ENCODE peak calls at places on chromosomes 16 and 17, in four cellular contexts. I is A549; R is RWPE1; U is CD4-positive, alpha-beta T cell. T is an unnamed sample.

GRCh38 chr16:20167323-20167722 is 93.6 kb upstream of the GPR139 start:
- DNase-seq in I (no peak), R (no peak), U (no peak), T (no peak)

GRCh38 chr16:55031481-55031880 is 100.8 kb downstream of the IRX5 start:
- DNase-seq in I (no peak), R (no peak), U (no peak), T (no peak)

GRCh38 chr16:4376126-4376819 is 4.6 kb downstream of the VASN start:
- DNase-seq in U (no peak), I (no peak), R (no peak), T (no peak)

GRCh38 chr17:78014651-78015050 is 56.1 kb downstream of the TNRC6C start:
- DNase-seq in U (no peak), I (no peak), R (no peak), T (no peak)

GRCh38 chr17:65261682-65262636 is 124.8 kb downstream of the RGS9 start:
- DNase-seq in U (no peak), R (no peak), I (no peak), T (no peak)

GRCh38 chr17:43745541-43745940 is 13.1 kb downstream of the SOST start:
- DNase-seq in R (no peak), U (no peak), I (no peak), T (no peak)

GRCh38 chr16:7372095-7372494 is 39.5 kb downstream of the RBFOX1 start:
- DNase-seq in U (no peak), R (no peak), I (no peak), T (no peak)

GRCh38 chr17:50028207-50029120 is 27.4 kb upstream of the ITGA3 start:
- DNase-seq in I (peak), U (no peak), R (peak), T (peak)

GRCh38 chr17:1179112-1179634 is 608 bp downstream of the ABR start:
- DNase-seq in R (no peak), U (no peak), I (no peak), T (no peak)

GRCh38 chr16:22266546-22266945 is 30.7 kb upstream of the POLR3E start:
- DNase-seq in I (no peak), U (no peak), R (no peak), T (no peak)

GRCh38 chr17:2906907-2907306 is 110.7 kb downstream of the RAP1GAP2 start:
- DNase-seq in R (peak), U (no peak), I (no peak), T (no peak)

GRCh38 chr16:48215738-48216137 is 28.4 kb upstream of the LONP2 start:
- DNase-seq in U (no peak), R (no peak), I (no peak), T (no peak)

GRCh38 chr17:35243459-35244204 is 760 bp downstream of the SLFN5 start:
- DNase-seq in U (peak), R (peak), I (peak), T (no peak)

GRCh38 chr17:20066253-20066652 is 57.1 kb downstream of the SPECC1 start:
- DNase-seq in U (no peak), I (peak), R (peak), T (peak)

GRCh38 chr16:29680180-29680598 is 1.2 kb downstream of the QPRT start:
- DNase-seq in I (no peak), R (no peak), U (no peak), T (no peak)

GRCh38 chr16:87391324-87391949 is 699 bp upstream of the MAP1LC3B start:
- DNase-seq in U (no peak), R (no peak), I (no peak), T (no peak)

GRCh38 chr17:59366773-59367656 is 35.6 kb downstream of the YPEL2 start:
- DNase-seq in U (no peak), I (no peak), R (no peak), T (no peak)

GRCh38 chr17:75523647-75524046 is 1.9 kb upstream of the LLGL2 start:
- DNase-seq in U (no peak), I (no peak), R (no peak), T (no peak)

GRCh38 chr17:42422412-42422957 is 571 bp downstream of the CAVIN1 start:
- DNase-seq in R (peak), U (no peak), I (no peak), T (no peak)

GRCh38 chr16:2531371-2531695 is at the start of gene CEMP1:
- DNase-seq in R (no peak), U (no peak), I (no peak), T (no peak)

GRCh38 chr17:81834831-81835267 is at the start of gene PPP1R27:
- DNase-seq in R (no peak), I (no peak), U (no peak), T (no peak)

GRCh38 chr17:59707971-59708425 is 544 bp downstream of the VMP1 start:
- DNase-seq in U (no peak), I (peak), R (peak), T (no peak)

GRCh38 chr16:46691720-46692119 is 2.3 kb downstream of the ORC6 start:
- DNase-seq in R (no peak), I (no peak), U (no peak), T (no peak)

GRCh38 chr16:21076186-21076883 is 74.3 kb downstream of the DNAH3 start:
- DNase-seq in R (no peak), U (no peak), I (no peak), T (no peak)

GRCh38 chr17:79272666-79273219 is 198.1 kb downstream of the ENGASE start:
- DNase-seq in I (peak), R (peak), U (no peak), T (no peak)

GRCh38 chr17:6648181-6648580 is 3.2 kb downstream of the MED31 start:
- DNase-seq in U (no peak), I (peak), R (no peak), T (no peak)

GRCh38 chr17:58337600-58338453 is 9.2 kb upstream of the TSPOAP1 start:
- DNase-seq in I (no peak), R (no peak), U (peak), T (no peak)

GRCh38 chr17:16478693-16479092 is 13.3 kb downstream of the LRRC75A start:
- DNase-seq in R (no peak), I (no peak), U (no peak), T (no peak)
- H3K27ac ChIP-seq in R (no peak), I (no peak), U (no peak), T (no peak)

DNA sequence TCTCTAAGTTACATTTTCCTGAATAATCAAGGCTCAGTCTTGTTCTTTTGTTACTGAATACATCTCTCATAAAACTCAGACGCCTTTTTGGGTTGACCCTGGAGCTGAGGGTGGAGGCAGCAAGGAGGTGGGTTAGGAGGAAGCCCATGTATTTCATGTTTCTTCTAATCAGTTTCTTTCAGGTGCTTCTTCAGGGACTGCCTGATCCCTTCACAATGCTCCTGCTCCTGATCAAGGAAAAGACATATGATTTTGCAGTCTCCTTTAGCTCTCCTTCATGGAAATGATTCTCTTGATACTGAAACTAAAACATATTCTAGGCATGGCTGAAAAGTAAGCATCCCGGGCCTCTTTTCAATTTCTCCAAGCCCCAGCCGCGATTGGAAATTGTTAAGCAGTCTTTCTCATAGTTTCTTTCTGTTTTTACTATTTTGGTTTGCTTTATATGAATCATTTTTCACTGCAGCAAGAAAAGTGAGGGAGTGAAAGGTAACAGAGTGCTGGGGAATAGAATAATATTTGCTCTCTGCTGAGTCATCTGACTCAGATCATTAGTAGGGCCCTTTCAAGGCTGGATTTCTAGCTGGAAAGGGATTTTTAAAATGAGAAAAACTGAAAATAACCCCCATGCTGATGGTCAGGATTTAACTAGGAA is 730.7 kb downstream of the CDH11 start:
- DNase-seq in I (no peak), R (peak), U (no peak), T (no peak)
- H3K27ac ChIP-seq in I (peak), R (no peak), U (no peak), T (peak)

DNA sequence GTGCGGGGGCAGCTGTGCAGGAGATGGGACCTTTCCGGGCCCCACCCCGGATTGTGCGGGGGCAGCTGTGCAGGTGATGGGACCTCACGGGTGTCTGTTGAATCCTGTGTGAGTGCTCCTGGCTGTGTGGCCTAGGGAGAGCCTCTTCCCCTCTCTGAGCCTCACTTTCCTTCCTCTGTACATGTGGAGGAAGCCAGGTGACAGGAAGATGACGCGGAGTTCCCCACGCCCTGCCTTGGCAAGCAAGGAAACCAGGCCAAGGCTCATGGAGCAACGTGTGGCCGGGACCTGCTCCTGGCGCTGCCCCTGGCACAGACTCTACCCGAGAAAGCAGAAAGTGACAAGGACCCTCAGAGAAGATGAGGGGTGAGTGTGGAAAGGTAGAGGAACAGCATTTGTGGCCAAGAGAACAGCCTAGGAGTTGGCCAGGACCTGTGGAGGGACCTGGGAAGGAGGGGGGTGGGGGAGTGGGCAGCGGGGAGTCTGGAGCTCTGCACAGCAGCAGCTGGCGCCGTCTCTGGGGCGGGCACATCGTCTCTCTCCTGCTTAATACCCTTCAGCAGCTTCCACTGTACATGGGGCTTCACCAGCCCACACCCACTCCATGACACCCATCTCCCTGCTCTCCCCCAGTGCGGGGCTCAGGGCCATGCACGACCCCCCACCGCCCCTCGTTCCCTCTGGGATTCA is 38.4 kb upstream of the PABPN1L start:
- DNase-seq in U (no peak), R (no peak), I (no peak), T (no peak)
- H3K27ac ChIP-seq in U (no peak), R (no peak), I (no peak), T (no peak)

GRCh38 chr17:40317345-40317873 is 8.4 kb downstream of the RARA start:
- DNase-seq in R (peak), U (peak), I (peak), T (no peak)
- H3K27ac ChIP-seq in R (peak), U (peak), I (peak), T (peak)

GRCh38 chr16:67847064-67847861 is at the start of gene CENPT:
- DNase-seq in I (no peak), R (peak), U (no peak), T (no peak)

GRCh38 chr16:67846320-67847063 is at the start of gene NUTF2:
- DNase-seq in R (peak), U (peak), I (peak), T (no peak)

GRCh38 chr16:67846063-67846319 is 742 bp upstream of the NUTF2 start:
- DNase-seq in R (no peak), U (no peak), I (no peak), T (no peak)

GRCh38 chr16:67844441-67844840 is 2.3 kb upstream of the NUTF2 start:
- DNase-seq in U (no peak), R (peak), I (no peak), T (peak)

GRCh38 chr16:67845291-67846062 is 1.3 kb upstream of the NUTF2 start:
- DNase-seq in I (no peak), R (no peak), U (no peak), T (no peak)
- H3K27ac ChIP-seq in I (peak), R (peak), U (peak), T (peak)

GRCh38 chr17:68034452-68034776 is 1.1 kb upstream of the KPNA2 start:
- DNase-seq in R (no peak), U (no peak), I (no peak), T (no peak)

GRCh38 chr17:68035131-68035522 is 408 bp upstream of the KPNA2 start:
- DNase-seq in R (no peak), I (peak), U (peak), T (no peak)

GRCh38 chr17:68036304-68037147 is 991 bp downstream of the KPNA2 start:
- DNase-seq in U (no peak), I (no peak), R (peak), T (no peak)

GRCh38 chr17:68035523-68036303 is at the start of gene KPNA2:
- DNase-seq in R (peak), I (peak), U (peak), T (peak)

GRCh38 chr17:68033636-68034451 is 1.7 kb upstream of the KPNA2 start:
- DNase-seq in U (no peak), I (peak), R (peak), T (no peak)
- H3K27ac ChIP-seq in U (no peak), I (peak), R (no peak), T (no peak)

DNA sequence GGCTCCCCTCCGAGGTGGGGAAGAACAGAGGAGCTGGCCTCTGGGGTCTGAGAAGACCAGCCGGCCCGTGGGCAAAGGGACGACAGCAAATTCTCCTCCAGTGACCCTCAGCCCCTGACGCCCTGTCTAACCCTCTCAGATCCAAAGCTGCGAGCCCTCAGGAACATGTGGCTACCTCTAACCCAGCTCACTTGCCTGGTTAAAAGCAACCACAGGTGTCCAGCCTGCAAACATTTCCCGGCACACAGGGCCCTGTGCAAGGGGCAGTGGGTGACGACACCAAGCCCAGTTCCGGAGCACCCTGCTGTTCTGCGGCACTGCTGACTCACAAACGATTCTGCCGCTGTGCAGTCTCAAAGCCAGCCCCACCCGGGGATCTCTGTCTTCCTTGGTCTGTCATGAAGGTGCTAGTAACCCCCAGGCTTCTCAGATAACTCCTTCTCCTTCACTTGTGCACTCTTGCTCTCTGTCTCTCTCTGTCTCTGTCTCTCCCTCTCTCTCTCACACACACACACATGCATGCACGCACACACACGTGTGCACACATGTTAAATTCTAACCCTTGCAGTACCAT is 23.0 kb downstream of the WNT3 start:
- DNase-seq in U (no peak), R (peak), I (peak), T (no peak)
- H3K27ac ChIP-seq in U (no peak), R (no peak), I (peak), T (no peak)

GRCh38 chr17:70105641-70106040 is 30.6 kb downstream of the KCNJ16 start:
- DNase-seq in U (no peak), I (no peak), R (no peak), T (no peak)

GRCh38 chr17:70105154-70105553 is 30.1 kb downstream of the KCNJ16 start:
- DNase-seq in I (no peak), U (no peak), R (no peak), T (no peak)

GRCh38 chr17:70102531-70102930 is 27.5 kb downstream of the KCNJ16 start:
- DNase-seq in U (no peak), I (no peak), R (no peak), T (no peak)

GRCh38 chr17:70106551-70106950 is 31.5 kb downstream of the KCNJ16 start:
- DNase-seq in I (no peak), R (no peak), U (no peak), T (no peak)

GRCh38 chr17:70104688-70105087 is 29.7 kb downstream of the KCNJ16 start:
- DNase-seq in U (no peak), I (no peak), R (no peak), T (no peak)
- H3K27ac ChIP-seq in U (no peak), I (no peak), R (no peak), T (no peak)

GRCh38 chr17:62882284-62882683 is 74.2 kb upstream of the MARCHF10 start:
- DNase-seq in U (no peak), R (no peak), I (no peak), T (no peak)
- H3K27ac ChIP-seq in U (no peak), R (no peak), I (peak), T (no peak)

DNA sequence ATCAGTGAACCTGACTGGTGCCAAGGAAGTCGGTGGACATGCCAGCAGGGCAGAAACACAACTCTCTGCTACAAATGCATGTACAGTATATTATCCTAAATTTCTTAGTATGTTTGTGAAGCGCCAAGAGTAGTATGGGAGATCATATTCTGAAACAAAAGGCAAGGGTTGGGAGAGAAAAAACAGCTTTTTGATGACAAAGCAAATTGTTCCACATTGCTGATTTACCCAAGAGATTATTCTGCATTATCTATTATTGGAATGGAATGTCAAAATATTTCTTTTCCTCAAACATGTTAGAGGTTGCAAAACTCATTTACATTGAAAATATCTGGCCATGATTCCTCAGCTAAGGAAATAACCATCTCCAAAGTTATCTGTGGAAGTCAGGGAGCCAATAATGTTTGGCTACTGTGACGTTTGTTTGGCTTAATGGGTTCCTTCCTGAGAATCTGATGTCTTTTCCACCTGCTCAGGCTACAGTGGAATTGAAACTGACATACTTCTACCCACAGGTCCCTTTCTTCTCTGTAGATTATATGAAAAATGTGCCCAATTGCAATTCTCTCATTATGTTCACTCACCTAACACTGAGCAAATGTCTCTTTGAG is 221.0 kb upstream of the XYLT1 start:
- DNase-seq in R (no peak), I (no peak), U (no peak), T (no peak)
- H3K27ac ChIP-seq in R (no peak), I (no peak), U (no peak), T (no peak)

T was measured in epithelial cell of prostate.